ENCODE peak calls at places on chromosomes 16 and 17, in five cellular contexts. X is endothelial cell of umbilical vein, I is GM12865, T is mammary epithelial cell, P is cardiac muscle cell. G is an unnamed sample.

GRCh38 chr16:8798174-8798527 is 512 bp downstream of the PMM2 start:
- DNase-seq in I (peak), T (peak), P (no peak), X (no peak), G (no peak)

GRCh38 chr17:38911081-38911730 is 14.2 kb upstream of the LASP1NB start:
- DNase-seq in I (no peak), P (no peak), T (no peak), X (no peak), G (no peak)

GRCh38 chr16:1057252-1057932 is 15.2 kb upstream of the SSTR5 start:
- DNase-seq in P (peak), I (peak), T (no peak), X (peak), G (no peak)

GRCh38 chr16:47081113-47081512 is 62.6 kb downstream of the NETO2 start:
- DNase-seq in P (no peak), T (no peak), X (no peak), I (no peak), G (no peak)

GRCh38 chr17:83057793-83058477 is 21.5 kb upstream of the METRNL start:
- DNase-seq in T (no peak), P (no peak), X (no peak), I (no peak), G (peak)

GRCh38 chr17:37483311-37484039 is 6.2 kb upstream of the DUSP14 start:
- DNase-seq in I (peak), T (no peak), X (no peak), P (no peak), G (no peak)

GRCh38 chr17:71438631-71439146 is 682.1 kb upstream of the SOX9 start:
- DNase-seq in P (peak), X (peak), T (peak), I (no peak), G (no peak)

GRCh38 chr17:57110579-57111367 is 25.7 kb downstream of the AKAP1 start:
- DNase-seq in P (no peak), I (no peak), T (no peak), X (no peak), G (no peak)

GRCh38 chr17:14805348-14805747 is 459.8 kb downstream of the PMP22 start:
- DNase-seq in I (no peak), T (no peak), P (no peak), X (no peak), G (no peak)

GRCh38 chr16:66426112-66427035 is 721 bp upstream of the BEAN1 start:
- DNase-seq in X (no peak), I (no peak), P (no peak), T (no peak), G (no peak)

DNA sequence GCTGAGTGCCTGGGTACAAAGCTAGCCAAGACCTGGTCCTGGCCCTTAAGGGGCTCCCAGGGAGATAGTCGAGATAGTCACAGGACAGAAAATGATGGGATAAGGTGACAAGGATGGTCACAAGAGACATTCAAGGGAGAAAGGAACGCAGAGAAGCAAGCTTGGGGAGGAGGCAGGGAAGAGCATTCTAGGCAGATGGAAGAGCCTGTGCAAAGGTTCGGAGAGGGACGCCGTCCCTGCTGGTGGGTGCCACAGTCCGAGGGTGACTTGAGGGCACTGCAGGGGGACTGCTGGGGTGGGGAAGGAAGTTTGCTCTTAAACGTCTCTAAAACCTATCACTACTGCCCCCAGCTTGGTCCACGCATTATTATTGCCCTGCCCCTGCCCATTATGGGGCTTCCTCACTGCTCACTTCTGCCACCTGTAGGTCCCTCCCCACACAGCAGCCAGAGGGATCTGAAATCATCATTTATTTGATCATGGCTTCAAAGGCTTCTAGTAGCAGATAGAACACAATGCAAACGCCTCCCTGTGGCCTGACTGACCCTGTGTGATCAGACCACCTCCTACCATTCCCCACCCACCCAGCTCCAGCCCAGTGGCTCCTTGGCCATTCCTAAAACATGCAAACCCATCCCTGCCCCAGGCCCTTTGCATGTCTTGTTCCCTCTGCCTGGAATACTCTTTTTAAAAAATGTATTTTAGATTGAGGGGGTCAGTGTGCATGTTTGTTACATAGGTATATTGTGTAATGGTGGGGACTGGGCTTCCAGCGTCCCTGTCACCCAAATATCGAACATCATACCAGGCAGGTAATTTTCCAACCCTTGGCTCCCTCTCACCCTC is 60.3 kb downstream of the RMI2 start:
- DNase-seq in P (peak), T (no peak), I (peak), X (peak), G (no peak)
- TF ChIP-seq CTCF in P (peak), T (peak), I (peak), X (peak), G (peak)

GRCh38 chr16:12211870-12212690 is 235.5 kb downstream of the SNX29 start:
- DNase-seq in I (no peak), P (no peak), T (no peak), X (no peak), G (no peak)

GRCh38 chr16:12213180-12213579 is 236.6 kb downstream of the SNX29 start:
- DNase-seq in I (no peak), P (no peak), T (no peak), X (no peak), G (no peak)

GRCh38 chr16:12217341-12217740 is 240.8 kb downstream of the SNX29 start:
- DNase-seq in I (no peak), X (no peak), P (no peak), T (no peak), G (no peak)

GRCh38 chr16:12214509-12214908 is 238.0 kb downstream of the SNX29 start:
- DNase-seq in P (no peak), I (no peak), X (no peak), T (no peak), G (no peak)

DNA sequence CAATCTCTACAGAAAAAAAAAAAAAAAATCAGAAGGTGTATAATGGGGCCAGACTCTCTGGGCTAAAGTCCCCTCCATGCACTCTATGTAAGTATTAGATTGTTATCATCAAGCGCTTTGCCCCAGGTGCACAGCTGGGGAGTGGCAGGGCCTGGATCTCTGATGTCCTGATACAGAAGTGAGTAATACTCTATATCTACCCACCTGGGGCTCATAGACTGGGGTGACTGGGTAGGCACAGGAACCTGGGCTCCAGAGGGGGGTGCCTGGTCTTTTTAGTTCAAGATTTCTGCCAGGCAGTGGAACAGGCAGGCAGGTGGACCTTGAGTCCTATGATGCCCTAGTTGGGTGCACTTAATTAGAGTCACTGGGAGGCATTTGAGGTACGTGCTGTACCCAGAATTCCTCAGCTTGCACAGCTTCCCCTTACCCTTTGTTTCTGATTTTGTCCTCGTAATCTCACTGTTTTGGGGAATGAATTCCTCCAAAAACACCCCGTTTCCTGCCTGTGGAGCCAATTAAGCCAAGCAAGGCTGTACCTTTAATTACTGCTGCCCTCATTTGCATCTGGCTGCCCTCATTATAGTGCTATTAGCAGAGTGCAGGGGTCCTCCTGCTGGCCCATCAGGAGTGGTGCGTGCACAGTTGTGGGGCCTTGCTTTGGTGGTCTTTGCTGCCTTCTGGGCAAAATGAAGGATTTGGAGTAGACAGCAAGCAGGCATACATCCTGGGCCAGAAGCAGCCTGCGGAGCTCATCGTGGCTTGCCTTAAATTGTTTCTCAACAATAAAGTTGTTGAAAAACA is 239.0 kb downstream of the SNX29 start:
- DNase-seq in T (no peak), I (no peak), X (no peak), P (peak), G (no peak)
- TF ChIP-seq CTCF in T (no peak), I (peak), X (peak), P (peak), G (peak)

DNA sequence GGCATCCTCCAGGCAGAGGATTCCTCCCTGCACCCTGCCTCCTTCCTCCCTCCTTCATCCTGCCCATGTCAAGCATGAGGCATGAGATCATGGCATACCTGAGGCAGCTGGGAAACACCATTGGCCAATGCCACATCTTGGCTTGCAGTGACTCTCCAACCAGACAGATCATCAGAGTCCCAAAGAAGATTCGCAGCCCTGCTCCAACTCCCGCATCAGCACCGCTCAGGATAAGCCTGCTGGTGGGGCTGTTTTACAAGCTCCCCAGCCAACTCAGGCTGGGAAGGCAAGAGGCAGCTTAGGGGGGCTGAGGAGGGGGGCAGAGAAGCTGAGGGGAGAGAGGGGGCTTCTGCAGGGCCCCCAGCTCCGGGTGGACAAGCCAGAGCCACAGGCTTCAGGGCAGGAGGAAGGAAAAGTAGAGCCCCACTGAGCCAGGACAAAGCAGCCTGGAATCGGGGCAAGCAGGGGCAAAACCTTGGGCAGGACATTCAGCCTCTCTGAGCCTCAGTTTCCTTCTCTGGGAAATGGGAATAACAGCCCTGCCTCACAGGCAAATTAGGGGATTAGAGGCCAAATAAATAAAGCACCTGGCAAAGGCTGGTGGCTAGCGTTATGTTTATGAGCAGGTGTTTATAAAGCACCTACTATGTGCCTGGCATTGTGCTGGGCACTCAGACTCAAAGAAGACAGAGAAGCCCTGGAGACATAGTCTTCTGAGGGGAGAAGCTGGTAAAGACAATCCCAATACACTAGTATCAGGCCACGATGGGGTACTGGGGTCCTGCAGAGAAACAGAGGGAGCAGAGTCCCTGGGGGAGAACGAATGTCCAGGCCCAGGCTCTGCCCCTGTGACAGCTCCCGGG is 88.1 kb downstream of the GOSR1 start:
- DNase-seq in T (peak), I (no peak), P (no peak), X (no peak), G (no peak)
- TF ChIP-seq CTCF in T (no peak), I (no peak), P (no peak), X (no peak), G (no peak)

DNA sequence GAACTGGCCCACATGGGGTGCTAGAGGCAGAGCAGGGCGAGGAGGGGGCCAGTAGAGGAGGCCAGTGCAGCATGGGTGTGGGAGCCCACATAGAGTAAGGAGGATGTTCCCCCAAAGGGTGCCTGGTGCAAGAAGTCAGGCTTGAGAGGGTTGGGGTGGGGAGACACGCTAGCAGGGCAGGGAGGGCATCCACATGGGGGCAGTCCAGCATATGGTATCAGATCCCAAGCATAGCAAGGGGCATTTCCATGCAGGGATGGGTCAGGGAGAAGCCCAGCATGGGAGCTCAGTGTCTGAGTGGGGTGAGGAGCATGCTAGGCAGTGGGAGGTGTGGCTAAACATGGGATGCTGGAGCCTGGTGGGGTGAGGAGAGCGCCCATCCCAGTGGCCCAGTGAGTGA is 213.7 kb downstream of the COPRS start:
- DNase-seq in T (no peak), I (no peak), P (no peak), X (no peak), G (no peak)
- TF ChIP-seq CTCF in T (no peak), I (no peak), P (no peak), X (no peak), G (no peak)

GRCh38 chr17:18319604-18320256 is 4.6 kb downstream of the SMCR8 start:
- DNase-seq in T (peak), X (peak), P (peak), I (peak), G (no peak)
- TF ChIP-seq CTCF in T (peak), X (peak), P (peak), I (peak), G (peak)

G was measured in type B pancreatic cell.